ENCODE peak calls at places on chromosome 19, in six cellular contexts. B is ovary; T is neural progenitor cell; A is RWPE2; Z is CD8-positive, alpha-beta T cell; F is esophagus squamous epithelium. G is an unnamed sample.
A peak's percentile ranks its signal among the peaks of the same experiment; 100 is the strongest.

GRCh38 chr19:35143231-35143715 is at the start of gene FXYD7:
- DNase-seq in B (no peak), T (peak; percentile 69), A (no peak), Z (no peak), F (no peak), G (no peak)

GRCh38 chr19:33473644-33474305 is 47.8 kb downstream of the PEPD start:
- DNase-seq in B (no peak), T (no peak), A (no peak), Z (no peak), F (no peak), G (no peak)

GRCh38 chr19:37990362-37990761 is 83.4 kb downstream of the SIPA1L3 start:
- DNase-seq in B (no peak), T (no peak), A (peak; percentile 90), Z (no peak), F (no peak), G (peak; percentile 39)

GRCh38 chr19:16836115-16836905 is 7.1 kb downstream of the SIN3B start:
- DNase-seq in B (no peak), T (peak; percentile 19), A (no peak), Z (no peak), F (no peak), G (no peak)

GRCh38 chr19:29881386-29881785 is 60.7 kb upstream of the URI1 start:
- DNase-seq in B (no peak), T (no peak), A (no peak), Z (no peak), F (no peak), G (no peak)

GRCh38 chr19:48556163-48556562 is 4.2 kb downstream of the SULT2B1 start:
- DNase-seq in B (no peak), T (peak; percentile 28), A (no peak), Z (no peak), F (no peak), G (peak; percentile 80)

GRCh38 chr19:41426952-41427646 is at the start of gene B3GNT8:
- DNase-seq in B (peak; percentile 86), T (peak; percentile 95), A (peak; percentile 89), Z (peak; percentile 11), F (peak; percentile 30), G (peak; percentile 88)

GRCh38 chr19:55640577-55641375 is at the start of gene ZNF580:
- DNase-seq in B (peak; percentile 69), T (peak; percentile 78), A (no peak), Z (peak; percentile 42), F (no peak), G (peak; percentile 85)

GRCh38 chr19:47512183-47512947 is 2.5 kb downstream of the NAPA start:
- DNase-seq in B (peak; percentile 80), T (no peak), A (no peak), Z (no peak), F (no peak), G (peak; percentile 69)

GRCh38 chr19:53868091-53868891 is 608 bp downstream of the MYADM start:
- DNase-seq in B (peak; percentile 71), T (peak; percentile 73), A (peak; percentile 80), Z (no peak), F (no peak), G (peak; percentile 86)

GRCh38 chr19:13788991-13789390 is 6.3 kb upstream of the ZSWIM4 start:
- DNase-seq in B (no peak), T (no peak), A (no peak), Z (no peak), F (no peak), G (no peak)

GRCh38 chr19:461664-462551 is 1.1 kb upstream of the SHC2 start:
- DNase-seq in B (peak; percentile 41), T (peak; percentile 81), A (no peak), Z (no peak), F (no peak), G (no peak)

GRCh38 chr19:12689012-12689411 is 1.2 kb downstream of the GNG14 start:
- DNase-seq in B (no peak), T (no peak), A (no peak), Z (no peak), F (no peak), G (no peak)

GRCh38 chr19:42032428-42032827 is 37.6 kb downstream of the GRIK5 start:
- DNase-seq in B (no peak), T (no peak), A (no peak), Z (no peak), F (no peak), G (no peak)

GRCh38 chr19:28934626-28935025 is 278.3 kb downstream of the UQCRFS1 start:
- DNase-seq in B (no peak), T (no peak), A (no peak), Z (no peak), F (no peak), G (no peak)

GRCh38 chr19:52398091-52398461 is 427 bp downstream of the ZNF528 start:
- DNase-seq in B (peak; percentile 19), T (peak; percentile 36), A (no peak), Z (no peak), F (no peak), G (no peak)

GRCh38 chr19:47444388-47444821 is 25.1 kb upstream of the MEIS3 start:
- DNase-seq in B (no peak), T (peak; percentile 80), A (no peak), Z (no peak), F (no peak), G (peak; percentile 63)

GRCh38 chr19:45777395-45777961 is 4.8 kb downstream of the DMPK start:
- DNase-seq in B (peak; percentile 30), T (no peak), A (no peak), Z (no peak), F (no peak), G (no peak)

GRCh38 chr19:45780448-45781281 is 1.6 kb downstream of the DMPK start:
- DNase-seq in B (peak; percentile 33), T (no peak), A (no peak), Z (no peak), F (no peak), G (no peak)

GRCh38 chr19:45780146-45780447 is 2.2 kb downstream of the DMPK start:
- DNase-seq in B (no peak), T (no peak), A (no peak), Z (no peak), F (no peak), G (no peak)

GRCh38 chr19:45778010-45778671 is 4.1 kb downstream of the DMPK start:
- DNase-seq in B (peak; percentile 32), T (no peak), A (no peak), Z (no peak), F (no peak), G (no peak)

DNA sequence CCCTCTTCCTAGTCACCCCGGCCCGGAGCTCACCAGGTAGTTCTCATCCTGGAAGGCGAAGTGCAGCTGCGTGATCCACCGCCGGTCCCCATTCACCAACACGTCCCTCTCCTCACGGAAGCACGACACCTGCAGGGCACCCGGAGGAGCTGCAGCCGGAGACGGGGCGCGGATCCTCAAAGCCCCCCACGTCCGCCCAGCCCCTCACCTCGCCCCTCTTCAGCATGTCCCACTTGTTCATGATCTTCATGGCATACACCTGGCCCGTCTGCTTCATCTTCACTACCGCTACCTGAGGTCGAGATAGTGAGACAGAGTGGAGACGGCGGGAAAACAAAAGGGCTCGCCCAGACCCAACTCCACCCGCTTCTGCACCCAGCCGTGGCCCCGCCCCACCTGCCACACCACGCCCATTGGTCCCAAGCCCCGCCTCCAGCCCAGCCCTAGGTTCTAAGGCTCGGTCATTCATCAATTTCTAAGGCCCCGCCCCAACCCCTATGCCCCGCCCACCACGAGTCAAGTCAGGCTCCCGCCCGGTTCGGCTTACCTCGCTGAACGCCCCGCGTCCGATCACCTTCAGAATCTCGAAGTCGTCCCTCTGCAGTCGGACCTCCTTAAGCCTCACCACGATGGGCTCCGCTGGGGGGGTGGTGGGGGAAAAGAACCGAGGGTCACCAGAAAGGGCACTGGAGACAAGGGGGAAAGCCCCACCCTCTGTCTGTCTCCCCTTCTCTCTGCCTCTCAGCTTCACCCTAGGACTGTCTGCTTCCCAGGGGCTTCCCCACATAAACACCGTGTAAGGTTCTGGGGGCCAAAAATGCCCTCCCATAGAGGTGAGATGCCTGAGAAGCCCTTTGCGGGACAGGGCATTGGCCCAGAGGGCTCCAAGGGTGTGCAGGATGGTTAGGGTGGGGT is 2.8 kb downstream of the DMPK start:
- DNase-seq in B (peak; percentile 95), T (peak; percentile 96), A (peak; percentile 91), Z (peak; percentile 58), F (peak; percentile 55), G (peak; percentile 95)
- H3K4me3 ChIP-seq in B (peak overlapping the region; percentile 50), T (peak overlapping the region; percentile 47), A (peak overlapping the region; percentile 37), Z (peak overlapping the region; percentile 41), F (peak overlapping the region; percentile 64), G (peak overlapping the region; percentile 36)

GRCh38 chr19:7914598-7915045 is at the start of gene TGFBR3L:
- DNase-seq in B (no peak), T (no peak), A (no peak), Z (no peak), F (no peak), G (no peak)
- H3K27me3 ChIP-seq in B (peaks cover 6% of the 10 kb centered on the region), T (peaks cover 62% of the 10 kb centered on the region), A (peaks cover 7% of the 10 kb centered on the region), Z (peaks cover 21% of the 10 kb centered on the region), F (peaks cover 28% of the 10 kb centered on the region), G (no peaks in the 10 kb centered on the region)

DNA sequence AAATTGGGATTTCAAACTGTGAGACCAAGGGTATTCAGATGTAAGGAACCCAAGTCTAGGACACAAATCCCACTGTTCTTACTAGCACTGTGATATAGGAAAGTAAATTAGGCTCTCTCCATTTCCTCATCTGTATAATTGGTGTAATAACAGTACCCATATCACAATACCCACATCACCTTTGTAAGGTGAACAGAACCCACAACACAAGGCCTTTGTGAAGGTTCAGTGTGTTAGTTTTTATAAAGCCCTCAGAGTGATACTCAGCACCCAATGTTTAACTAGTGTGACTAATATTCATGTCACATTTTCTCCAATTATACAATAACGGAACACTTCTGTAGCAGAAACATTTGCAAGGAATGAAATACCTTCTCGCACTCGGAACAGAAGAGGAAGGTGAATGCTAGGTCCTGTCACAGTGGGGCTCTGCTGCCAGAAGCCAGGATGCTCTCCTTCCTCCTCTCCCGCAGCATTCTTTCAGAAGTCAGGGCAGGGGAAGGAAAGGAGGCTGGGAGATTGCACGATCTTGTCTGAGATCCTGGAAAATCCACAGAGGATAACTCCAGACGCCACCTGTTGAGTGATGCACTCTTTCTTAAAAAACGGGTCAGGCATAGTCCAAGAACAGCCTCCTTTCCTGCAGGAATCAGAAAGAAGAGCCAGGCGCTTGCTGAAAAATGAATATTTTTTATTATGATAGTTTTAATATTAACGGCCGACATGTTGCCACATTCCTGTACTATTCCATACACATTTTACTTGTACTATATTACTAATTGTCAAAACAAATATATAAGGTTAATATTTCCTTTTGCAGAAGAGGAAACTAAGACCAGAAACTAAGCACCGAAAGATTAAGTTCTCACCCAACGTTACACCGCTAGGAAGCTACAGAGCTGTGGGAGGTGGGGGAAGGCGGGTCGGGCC is 762 bp downstream of the ZNF45 start:
- DNase-seq in B (no peak), T (peak; percentile 4), A (no peak), Z (no peak), F (no peak), G (no peak)
- TF ChIP-seq CTCF in B (no peak), T (no peak), A (no peak), Z (no peak), F (no peak), G (no peak)

DNA sequence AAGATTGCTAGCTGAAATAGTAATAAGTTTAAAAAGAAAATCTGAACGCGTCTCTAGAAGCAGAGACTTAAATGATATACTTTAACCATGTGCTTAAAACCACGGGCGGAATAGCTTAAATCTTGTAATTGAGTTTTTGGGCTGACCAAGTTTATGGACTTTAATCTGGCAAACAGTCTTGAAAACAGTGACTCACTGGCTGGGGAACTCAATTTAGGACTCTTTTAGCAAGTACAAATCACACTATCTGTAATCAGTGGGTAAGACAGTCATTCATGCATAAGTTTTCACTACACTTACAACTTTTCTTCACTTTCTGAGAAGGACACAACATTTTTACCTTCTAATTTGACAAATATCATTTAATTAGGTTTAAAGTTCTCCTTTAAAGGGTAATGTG is 26.8 kb downstream of the ZNF627 start:
- DNase-seq in B (no peak), T (no peak), A (no peak), Z (no peak), F (no peak), G (no peak)
- H3K4me3 ChIP-seq in B (peak overlapping the region; percentile 38), T (peak overlapping the region; percentile 33), A (no peak overlapping the region), Z (peak overlapping the region; percentile 1), F (peak overlapping the region; percentile 58), G (peak overlapping the region; percentile 40)

GRCh38 chr19:18789422-18789832 is 1.7 kb downstream of the COMP start:
- DNase-seq in B (no peak), T (no peak), A (peak; percentile 64), Z (no peak), F (no peak), G (no peak)
- H3K27me3 ChIP-seq in B (peaks cover 13% of the 10 kb centered on the region), T (peaks cover 100% of the 10 kb centered on the region), A (peaks cover 58% of the 10 kb centered on the region), Z (peaks cover 36% of the 10 kb centered on the region), F (peaks cover 37% of the 10 kb centered on the region), G (peaks cover 2% of the 10 kb centered on the region)